ENCODE peak calls at places on chromosomes 13 and 19, in five cellular contexts. One of them, this sample, is unnamed.

GRCh38 chr13:98998831-98999634 is 21.2 kb upstream of the DOCK9 start:
- DNase-seq in stimulated activated CD4-positive, alpha-beta T cell treated with anti-CD3 and anti-CD28 coated beads, TNF-alpha, amount 100 ng/mL, for 1 hour: no peak
- DNase-seq in type B pancreatic cell: no peak
- DNase-seq in activated T-helper 1 cell treated with anti-CD3 and anti-CD28 coated beads, Interleukin-2, amount 50 U/mL, for 16 hours: no peak
- DNase-seq in iris pigment epithelial cell: peak
- DNase-seq in this sample: no peak

GRCh38 chr19:1747285-1748114 is 5.8 kb upstream of the ONECUT3 start:
- DNase-seq in activated T-helper 1 cell treated with anti-CD3 and anti-CD28 coated beads, Interleukin-2, amount 50 U/mL, for 16 hours: no peak
- DNase-seq in stimulated activated CD4-positive, alpha-beta T cell treated with anti-CD3 and anti-CD28 coated beads, TNF-alpha, amount 100 ng/mL, for 1 hour: no peak
- DNase-seq in iris pigment epithelial cell: peak
- DNase-seq in type B pancreatic cell: no peak
- DNase-seq in this sample: peak

GRCh38 chr19:57350877-57351805 is at the start of gene ZNF304:
- DNase-seq in iris pigment epithelial cell: peak
- DNase-seq in stimulated activated CD4-positive, alpha-beta T cell treated with anti-CD3 and anti-CD28 coated beads, TNF-alpha, amount 100 ng/mL, for 1 hour: peak
- DNase-seq in type B pancreatic cell: peak
- DNase-seq in activated T-helper 1 cell treated with anti-CD3 and anti-CD28 coated beads, Interleukin-2, amount 50 U/mL, for 16 hours: peak
- DNase-seq in this sample: peak

GRCh38 chr19:47663911-47664771 is 49.1 kb upstream of the EHD2 start:
- DNase-seq in stimulated activated CD4-positive, alpha-beta T cell treated with anti-CD3 and anti-CD28 coated beads, TNF-alpha, amount 100 ng/mL, for 1 hour: no peak
- DNase-seq in iris pigment epithelial cell: peak
- DNase-seq in type B pancreatic cell: no peak
- DNase-seq in activated T-helper 1 cell treated with anti-CD3 and anti-CD28 coated beads, Interleukin-2, amount 50 U/mL, for 16 hours: no peak
- DNase-seq in this sample: peak

GRCh38 chr13:86585826-86586225 is 786.6 kb upstream of the SLITRK6 start:
- DNase-seq in iris pigment epithelial cell: peak
- DNase-seq in stimulated activated CD4-positive, alpha-beta T cell treated with anti-CD3 and anti-CD28 coated beads, TNF-alpha, amount 100 ng/mL, for 1 hour: no peak
- DNase-seq in activated T-helper 1 cell treated with anti-CD3 and anti-CD28 coated beads, Interleukin-2, amount 50 U/mL, for 16 hours: no peak
- DNase-seq in type B pancreatic cell: no peak
- DNase-seq in this sample: no peak

GRCh38 chr19:45419396-45419795 is 4.3 kb downstream of the ERCC1 start:
- DNase-seq in stimulated activated CD4-positive, alpha-beta T cell treated with anti-CD3 and anti-CD28 coated beads, TNF-alpha, amount 100 ng/mL, for 1 hour: no peak
- DNase-seq in type B pancreatic cell: no peak
- DNase-seq in iris pigment epithelial cell: no peak
- DNase-seq in activated T-helper 1 cell treated with anti-CD3 and anti-CD28 coated beads, Interleukin-2, amount 50 U/mL, for 16 hours: no peak
- DNase-seq in this sample: no peak

GRCh38 chr13:98083936-98084335 is 59.0 kb upstream of the FARP1 start:
- DNase-seq in type B pancreatic cell: no peak
- DNase-seq in stimulated activated CD4-positive, alpha-beta T cell treated with anti-CD3 and anti-CD28 coated beads, TNF-alpha, amount 100 ng/mL, for 1 hour: no peak
- DNase-seq in activated T-helper 1 cell treated with anti-CD3 and anti-CD28 coated beads, Interleukin-2, amount 50 U/mL, for 16 hours: no peak
- DNase-seq in iris pigment epithelial cell: peak
- DNase-seq in this sample: no peak

GRCh38 chr19:37346091-37346490 is 24.8 kb upstream of the ZNF527 start:
- DNase-seq in stimulated activated CD4-positive, alpha-beta T cell treated with anti-CD3 and anti-CD28 coated beads, TNF-alpha, amount 100 ng/mL, for 1 hour: no peak
- DNase-seq in type B pancreatic cell: no peak
- DNase-seq in iris pigment epithelial cell: no peak
- DNase-seq in activated T-helper 1 cell treated with anti-CD3 and anti-CD28 coated beads, Interleukin-2, amount 50 U/mL, for 16 hours: no peak
- DNase-seq in this sample: no peak

This sample was measured in K562.